ENCODE peak calls at places on chromosomes 2 and 18, in ten cellular contexts. U, P, A, T, C, K, F, N, L and X are unnamed samples.

GRCh38 chr2:63588385-63589147 is at the start of the genes MDH1 and WDPCP:
- DNase-seq in K (peak; percentile 99), N (peak; percentile 97), F (peak; percentile 100), A (peak; percentile 99), T (peak; percentile 100), L (peak; percentile 96), U (peak; percentile 86), P (peak; percentile 97), C (peak; percentile 100), X (peak; percentile 79)

GRCh38 chr2:13654416-13654815 is 937.7 kb downstream of the TRIB2 start:
- DNase-seq in P (no peak), F (no peak), C (no peak), U (no peak), K (no peak), T (no peak), L (no peak), N (no peak), A (no peak), X (no peak)

GRCh38 chr2:25374827-25375226 is 33.1 kb upstream of the DNMT3A start:
- DNase-seq in T (no peak), P (no peak), N (no peak), C (no peak), L (no peak), K (no peak), F (no peak), U (no peak), A (no peak), X (no peak)

GRCh38 chr18:23313379-23313778 is 139.7 kb upstream of the RIOK3 start:
- DNase-seq in N (no peak), F (no peak), C (no peak), T (no peak), U (no peak), P (no peak), K (peak; percentile 40), A (no peak), L (no peak), X (no peak)

GRCh38 chr2:140695163-140695562 is 1435.7 kb downstream of the LRP1B start:
- DNase-seq in T (peak; percentile 60), P (no peak), K (no peak), C (no peak), F (peak; percentile 36), U (no peak), N (no peak), A (peak; percentile 39), L (no peak), X (no peak)

GRCh38 chr2:239142806-239143205 is 258.0 kb downstream of the HDAC4 start:
- DNase-seq in N (no peak), F (no peak), A (peak; percentile 18), P (no peak), C (no peak), T (no peak), U (no peak), K (peak; percentile 14), L (no peak), X (no peak)

GRCh38 chr2:187215576-187216240 is 232.3 kb downstream of the CALCRL start:
- DNase-seq in A (peak; percentile 2), T (peak; percentile 24), N (no peak), C (no peak), L (no peak), K (no peak), F (no peak), P (no peak), U (no peak), X (no peak)

GRCh38 chr18:49041677-49042570 is 91.2 kb upstream of the SMAD7 start:
- DNase-seq in U (no peak), C (no peak), N (peak; percentile 64), P (peak; percentile 61), K (peak; percentile 61), A (peak; percentile 57), F (peak; percentile 82), T (peak; percentile 67), L (no peak), X (no peak)

GRCh38 chr2:200814276-200814815 is 2.6 kb downstream of the BZW1 start:
- DNase-seq in F (no peak), N (peak; percentile 41), P (no peak), A (no peak), L (no peak), T (no peak), K (peak; percentile 70), C (no peak), U (no peak), X (no peak)

GRCh38 chr2:111679202-111679601 is 204.8 kb downstream of the ANAPC1 start:
- DNase-seq in P (no peak), A (no peak), T (peak; percentile 24), L (no peak), N (no peak), U (no peak), C (no peak), F (no peak), K (no peak), X (no peak)

GRCh38 chr2:111676423-111676822 is 207.6 kb downstream of the ANAPC1 start:
- DNase-seq in N (no peak), A (no peak), L (no peak), K (no peak), C (no peak), P (no peak), U (no peak), F (no peak), T (peak; percentile 38), X (no peak)

GRCh38 chr2:111675419-111676194 is 208.4 kb downstream of the ANAPC1 start:
- DNase-seq in F (no peak), K (no peak), L (no peak), N (no peak), U (no peak), C (no peak), P (no peak), A (no peak), T (no peak), X (no peak)

GRCh38 chr2:111678651-111679050 is 205.3 kb downstream of the ANAPC1 start:
- DNase-seq in F (no peak), L (no peak), P (no peak), K (no peak), A (peak; percentile 54), C (no peak), U (no peak), T (no peak), N (no peak), X (no peak)

GRCh38 chr2:111678161-111678560 is 205.8 kb downstream of the ANAPC1 start:
- DNase-seq in F (no peak), C (no peak), A (no peak), K (no peak), P (no peak), L (no peak), T (no peak), N (no peak), U (no peak), X (no peak)
- TF ChIP-seq CTCF in F (no peak), C (no peak), A (no peak), K (no peak), P (no peak), L (no peak), T (no peak), N (no peak), U (no peak), X (no peak)

GRCh38 chr18:74819433-74820059 is 221.9 kb downstream of the ZNF407 start:
- DNase-seq in K (peak; percentile 31), F (peak; percentile 93), T (no peak), U (no peak), P (no peak), L (no peak), N (peak; percentile 26), A (peak; percentile 19), C (no peak), X (no peak)
- TF ChIP-seq CTCF in K (peak; percentile 47), F (peak; percentile 99), T (peak; percentile 43), U (no peak), P (no peak), L (no peak), N (peak; percentile 25), A (peak; percentile 62), C (peak; percentile 21), X (no peak)

DNA sequence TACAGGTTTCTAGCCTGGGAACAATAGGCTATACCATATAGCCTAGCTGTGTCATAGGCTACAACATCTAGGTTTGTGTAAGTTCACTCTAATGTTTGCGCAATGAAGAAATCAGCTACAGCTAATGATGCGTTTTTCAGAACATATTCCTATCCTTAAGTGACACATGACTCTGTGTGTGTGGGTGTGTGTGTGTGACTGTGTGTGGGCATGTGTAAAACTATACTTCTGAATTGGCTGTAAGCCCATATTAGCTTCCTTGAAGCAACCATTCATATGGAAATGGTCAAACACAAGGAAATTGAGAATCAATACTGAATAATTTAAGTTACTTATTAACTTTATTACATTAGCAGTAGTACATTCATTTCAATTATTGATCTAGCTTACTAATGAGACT is 120.7 kb upstream of the SULT1C3 start:
- DNase-seq in L (no peak), N (no peak), U (no peak), P (no peak), K (no peak), F (no peak), T (no peak), C (no peak), A (peak; percentile 10), X (no peak)
- TF ChIP-seq CTCF in L (no peak), N (no peak), U (no peak), P (no peak), K (no peak), F (no peak), T (no peak), C (no peak), A (no peak), X (no peak)

GRCh38 chr18:78983530-78983929 is 3.9 kb downstream of the SALL3 start:
- DNase-seq in F (peak; percentile 83), U (no peak), A (no peak), C (no peak), P (no peak), L (no peak), N (no peak), T (no peak), K (no peak), X (no peak)

GRCh38 chr18:78981652-78981955 is 2.0 kb downstream of the SALL3 start:
- DNase-seq in K (no peak), A (no peak), N (no peak), T (no peak), C (no peak), P (no peak), L (no peak), U (no peak), F (peak; percentile 72), X (no peak)

GRCh38 chr18:78982186-78982585 is 2.6 kb downstream of the SALL3 start:
- DNase-seq in C (no peak), N (no peak), T (peak; percentile 39), U (no peak), A (no peak), P (no peak), K (no peak), L (no peak), F (peak; percentile 36), X (no peak)

GRCh38 chr18:78984941-78985784 is 5.5 kb downstream of the SALL3 start:
- DNase-seq in C (no peak), T (peak; percentile 51), N (peak; percentile 55), A (peak; percentile 38), F (peak; percentile 90), U (no peak), L (no peak), K (peak; percentile 16), P (no peak), X (no peak)

DNA sequence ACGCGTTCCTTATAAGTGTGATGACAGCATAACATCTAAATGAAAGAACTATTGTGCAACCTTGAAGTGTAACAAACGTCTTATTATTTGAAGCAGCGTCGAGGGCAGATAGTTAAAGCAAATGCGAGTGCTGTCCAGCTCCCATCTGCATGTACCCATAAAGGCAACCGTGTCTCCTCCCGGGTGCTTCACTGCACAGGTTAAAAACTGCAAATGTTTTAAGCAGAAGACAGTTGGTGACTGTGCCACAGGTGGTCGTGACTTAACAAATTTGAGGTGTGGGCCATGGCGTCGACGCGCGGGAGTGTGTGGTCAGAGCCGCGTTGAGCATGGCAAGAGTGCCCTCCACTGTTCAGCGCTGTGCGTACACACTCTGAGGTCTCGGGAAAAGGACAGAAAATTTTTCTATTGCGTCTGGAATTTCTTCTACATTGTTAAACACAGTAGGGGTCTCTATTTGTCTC is 6.4 kb downstream of the SALL3 start:
- DNase-seq in U (no peak), F (peak; percentile 75), L (no peak), T (peak; percentile 51), C (no peak), P (no peak), A (peak; percentile 12), K (no peak), N (peak; percentile 27), X (no peak)
- TF ChIP-seq CTCF in U (no peak), F (peak; percentile 62), L (no peak), T (peak; percentile 58), C (no peak), P (no peak), A (peak; percentile 55), K (no peak), N (peak; percentile 53), X (no peak)